ENCODE peak calls at places on chromosomes 12 and 14, in five cellular contexts. J, M, N, F and B are unnamed samples.

GRCh38 chr14:50736932-50737419 is 68.9 kb upstream of the SAV1 start:
- DNase-seq in M (no peak), F (no peak), N (peak; percentile 59), J (no peak), B (no peak)

GRCh38 chr12:54463484-54463883 is 9.9 kb downstream of the GTSF1 start:
- DNase-seq in J (no peak), N (no peak), F (no peak), M (no peak), B (no peak)

GRCh38 chr14:101087614-101088394 is 184.3 kb upstream of the RTL1 start:
- DNase-seq in N (no peak), J (no peak), F (peak; percentile 26), M (no peak), B (no peak)

GRCh38 chr14:54901380-54902142 is 1.1 kb downstream of the GCH1 start:
- DNase-seq in J (no peak), N (peak; percentile 45), F (no peak), M (no peak), B (no peak)

GRCh38 chr14:36319899-36320209 is 583 bp downstream of the MBIP start:
- DNase-seq in N (no peak), J (no peak), M (no peak), F (no peak), B (no peak)

GRCh38 chr12:82964446-82964845 is 277.7 kb downstream of the TMTC2 start:
- DNase-seq in M (no peak), N (no peak), F (no peak), J (no peak), B (no peak)

GRCh38 chr12:117134059-117134458 is 34.8 kb upstream of the TESC start:
- DNase-seq in M (no peak), F (no peak), J (peak; percentile 11), N (peak; percentile 77), B (no peak)

GRCh38 chr12:26701604-26702215 is 131.3 kb downstream of the ITPR2 start:
- DNase-seq in N (no peak), M (peak; percentile 52), F (peak; percentile 30), J (no peak), B (no peak)

GRCh38 chr12:58931518-58931917 is 11.2 kb upstream of the LRIG3 start:
- DNase-seq in N (no peak), J (no peak), M (no peak), F (no peak), B (no peak)

GRCh38 chr12:132275110-132275531 is 54.3 kb downstream of the GALNT9 start:
- DNase-seq in M (peak; percentile 45), F (no peak), J (no peak), N (no peak), B (no peak)